ENCODE peak calls at places on chromosomes 7 and 10, in seven cellular contexts. C is RWPE2; N is heart right ventricle; G is omental fat pad; L is lower lobe of right lung; T is upper lobe of right lung; O is CD8-positive, alpha-beta T cell. D is an unnamed sample.

GRCh38 chr10:92695679-92696605 is 6.2 kb downstream of the HHEX start:
- ATAC-seq in C (no peak), N (no peak), G (peak), L (peak), T (no peak), O (no peak), D (peak)

GRCh38 chr7:150931199-150931869 is 46.8 kb downstream of the KCNH2 start:
- ATAC-seq in C (no peak), N (no peak), G (no peak), L (no peak), T (no peak), O (no peak), D (no peak)

GRCh38 chr7:92608380-92609322 is 18.5 kb upstream of the FAM133B start:
- ATAC-seq in C (no peak), N (peak), G (no peak), L (peak), T (peak), O (no peak), D (no peak)

GRCh38 chr10:100339236-100339635 is 7.8 kb upstream of the SCD start:
- ATAC-seq in C (no peak), N (no peak), G (no peak), L (no peak), T (peak), O (no peak), D (no peak)

GRCh38 chr10:90800232-90800796 is 57.5 kb downstream of the HTR7 start:
- ATAC-seq in C (no peak), N (no peak), G (no peak), L (no peak), T (no peak), O (no peak), D (no peak)

GRCh38 chr7:150439926-150440325 is 10.5 kb upstream of the GIMAP8 start:
- ATAC-seq in C (no peak), N (no peak), G (no peak), L (no peak), T (no peak), O (no peak), D (no peak)

GRCh38 chr10:97427571-97428179 is 1.7 kb downstream of the PGAM1 start:
- ATAC-seq in C (peak), N (no peak), G (no peak), L (no peak), T (peak), O (no peak), D (no peak)

GRCh38 chr10:84395581-84395980 is 67.2 kb downstream of the CCSER2 start:
- ATAC-seq in C (no peak), N (no peak), G (no peak), L (no peak), T (peak), O (no peak), D (no peak)

GRCh38 chr7:38339953-38340819 is 66.8 kb upstream of the TARP start:
- ATAC-seq in C (no peak), N (no peak), G (no peak), L (no peak), T (no peak), O (peak), D (no peak)

GRCh38 chr10:69334258-69335062 is 56.2 kb downstream of the HK1 start:
- ATAC-seq in C (no peak), N (peak), G (no peak), L (no peak), T (no peak), O (no peak), D (no peak)

DNA sequence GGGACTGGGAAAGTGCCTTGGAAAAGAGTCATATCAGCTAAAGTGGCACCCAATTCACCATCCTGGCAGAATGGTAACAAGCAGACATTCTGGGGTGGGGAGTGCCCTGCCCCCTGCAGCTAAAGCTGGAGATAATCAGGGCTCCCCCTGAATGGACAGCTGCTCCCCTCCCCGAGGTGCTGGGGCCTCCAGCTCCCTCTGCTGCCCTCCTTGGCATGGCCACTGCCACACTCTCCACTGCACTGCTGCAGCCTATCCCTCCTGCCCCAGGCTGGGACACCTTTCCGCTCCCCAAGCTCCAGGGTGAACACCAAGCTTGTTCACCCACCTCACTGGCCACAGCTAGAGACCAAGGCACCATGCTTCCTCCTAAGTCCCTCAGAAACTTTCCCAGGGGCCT is 9.8 kb upstream of the PARD3 start:
- ATAC-seq in C (peak), N (no peak), G (no peak), L (peak), T (peak), O (no peak), D (no peak)
- TF ChIP-seq CTCF in C (peak), N (peak), G (no peak), L (no peak), T (peak), O (no peak), D (no peak)

DNA sequence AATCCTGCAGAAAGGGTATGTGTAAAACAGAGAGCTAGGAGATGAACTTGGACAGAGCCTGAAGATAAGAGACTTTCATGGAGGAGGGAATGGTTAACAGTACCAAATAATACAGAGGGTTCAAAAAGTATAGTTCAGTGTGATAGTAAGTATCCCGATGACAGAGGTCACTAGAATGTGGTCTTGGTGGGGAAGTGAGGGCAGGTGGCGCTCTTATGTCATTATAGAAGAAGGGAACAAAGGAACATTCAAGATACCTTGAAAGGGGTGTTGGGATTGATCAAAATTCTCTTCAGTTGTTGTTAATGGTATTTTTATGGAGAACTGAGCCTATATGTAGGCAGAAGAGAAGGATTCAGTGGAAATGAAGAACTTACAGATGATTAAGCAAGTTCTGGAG is 312.5 kb downstream of the SUGCT start:
- ATAC-seq in C (no peak), N (no peak), G (no peak), L (no peak), T (no peak), O (no peak), D (no peak)
- TF ChIP-seq CTCF in C (peak), N (no peak), G (no peak), L (no peak), T (no peak), O (no peak), D (no peak)

DNA sequence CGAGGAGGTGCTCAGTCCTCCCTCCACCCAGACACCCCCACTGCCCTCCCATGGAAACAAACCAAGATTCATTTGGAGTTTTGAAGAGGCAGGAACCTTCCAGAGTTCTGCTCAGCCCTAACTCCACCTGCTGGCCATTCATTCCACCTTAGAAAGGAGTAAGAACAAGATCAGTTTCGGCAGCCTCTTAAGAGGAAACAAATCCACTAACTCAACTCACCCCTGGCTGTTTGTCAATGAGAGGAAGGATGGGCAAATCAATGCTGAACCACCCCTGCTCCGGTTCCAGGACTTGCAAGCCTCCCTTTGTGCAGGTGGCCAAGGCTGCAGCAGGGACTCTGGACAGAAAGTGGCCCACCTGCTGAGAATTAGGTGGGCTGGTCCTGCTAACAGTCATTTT is 26.2 kb downstream of the CCDC3 start:
- ATAC-seq in C (peak), N (peak), G (no peak), L (no peak), T (no peak), O (no peak), D (no peak)
- TF ChIP-seq CTCF in C (peak), N (peak), G (no peak), L (no peak), T (no peak), O (no peak), D (no peak)

DNA sequence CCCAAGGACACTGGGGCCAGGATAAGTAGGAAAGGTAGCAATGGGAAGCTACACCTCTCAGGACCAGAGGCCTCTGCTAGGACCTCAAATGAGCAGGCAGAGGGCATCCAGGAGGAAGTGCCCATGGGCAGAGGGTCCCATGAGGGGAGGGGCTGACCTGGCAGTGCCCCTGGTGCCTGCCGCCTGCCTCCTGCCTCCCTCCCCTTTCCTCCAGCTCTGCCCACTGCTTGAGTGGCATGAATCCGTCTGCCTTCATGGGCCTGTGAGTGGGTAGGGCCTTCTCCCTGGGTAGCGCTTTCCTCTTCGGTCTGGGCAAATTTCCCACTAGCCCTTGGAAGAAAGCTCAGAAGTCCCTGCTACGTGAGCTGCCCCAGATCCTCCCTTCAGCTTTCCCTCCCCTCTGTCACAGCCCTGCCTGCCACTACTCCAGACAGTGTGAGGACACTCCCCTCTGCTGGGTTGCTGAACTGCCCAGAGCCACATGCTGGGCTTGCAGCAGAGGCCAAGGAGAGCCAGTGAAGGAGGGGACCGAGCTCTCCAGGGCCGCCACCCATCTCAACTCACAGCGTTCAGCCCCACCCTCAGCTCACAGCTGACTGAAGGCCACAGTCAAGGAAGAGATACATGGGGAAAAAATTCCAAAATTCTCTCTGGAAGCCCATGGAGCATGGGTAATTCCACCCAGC is 141.4 kb downstream of the ARHGAP22 start:
- ATAC-seq in C (no peak), N (peak), G (no peak), L (peak), T (peak), O (no peak), D (no peak)
- TF ChIP-seq CTCF in C (no peak), N (no peak), G (no peak), L (no peak), T (no peak), O (no peak), D (no peak)

DNA sequence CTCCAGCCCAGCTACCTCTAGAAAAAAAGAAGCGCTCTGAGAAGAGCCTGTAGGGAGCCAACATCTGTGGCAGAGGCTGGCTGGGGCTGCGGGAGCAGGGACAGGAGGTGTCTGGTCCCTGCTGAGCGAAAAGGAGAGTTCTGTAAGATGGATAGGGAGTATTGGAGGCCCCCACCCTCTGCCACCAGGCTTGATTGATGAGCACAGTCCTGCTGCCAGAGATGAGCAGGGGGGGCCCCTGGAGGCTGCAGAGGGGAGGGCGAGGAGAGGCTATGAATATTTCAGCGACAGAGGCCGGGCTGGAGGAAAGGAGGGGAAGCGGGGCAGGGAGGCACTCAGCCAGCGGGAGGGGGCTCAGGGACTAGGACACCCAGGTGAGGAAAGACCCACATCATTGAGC is 44.5 kb upstream of the HSPB1 start:
- ATAC-seq in C (no peak), N (no peak), G (no peak), L (no peak), T (no peak), O (no peak), D (no peak)
- TF ChIP-seq CTCF in C (no peak), N (no peak), G (no peak), L (no peak), T (no peak), O (no peak), D (no peak)

DNA sequence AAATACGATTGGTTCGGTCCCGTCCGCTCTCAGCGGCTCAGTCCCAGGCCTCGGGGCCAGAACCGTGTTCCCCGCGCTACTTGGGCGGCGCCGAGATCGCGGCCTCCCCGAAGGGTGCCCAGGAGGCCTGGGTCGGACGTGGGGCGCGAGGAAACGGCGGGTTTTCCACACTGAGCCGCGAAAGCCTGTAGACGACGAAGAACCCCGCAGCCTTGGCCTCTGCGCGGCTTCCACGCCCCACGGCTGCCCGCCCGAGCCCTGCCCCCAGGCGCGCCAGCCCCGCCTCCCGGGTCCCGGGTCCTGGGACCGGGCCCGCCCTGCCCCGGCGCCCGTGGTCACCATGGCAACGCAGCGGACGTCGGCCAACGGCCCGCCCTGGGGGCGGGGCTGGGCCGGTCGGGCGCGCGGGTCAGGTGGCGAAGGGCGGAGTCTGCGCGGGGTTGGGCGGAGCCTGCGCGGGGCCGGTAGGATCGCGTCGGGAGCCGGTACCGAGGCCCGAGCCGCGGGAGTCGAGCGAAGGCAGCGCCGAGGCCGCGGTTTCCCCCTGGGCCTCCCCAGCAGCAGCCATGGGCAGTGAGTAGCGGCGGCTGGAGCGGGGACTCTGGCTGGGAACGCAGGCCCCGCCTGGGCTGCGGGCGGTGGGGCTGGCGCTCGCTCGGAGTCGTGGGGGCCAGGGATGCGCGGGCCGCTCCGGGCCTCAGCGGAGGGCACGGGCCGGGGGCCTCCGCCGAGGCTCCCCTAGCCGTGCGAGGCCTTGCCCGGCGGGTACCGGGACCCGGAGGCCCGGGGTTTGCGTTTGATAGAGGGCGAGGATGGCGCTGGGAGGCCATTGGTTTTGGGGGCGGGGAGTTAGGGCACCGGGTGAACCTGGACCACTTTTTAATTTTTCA is at the start of gene SEC61A2:
- ATAC-seq in C (peak), N (peak), G (peak), L (peak), T (peak), O (peak), D (peak)
- TF ChIP-seq CTCF in C (no peak), N (no peak), G (no peak), L (no peak), T (no peak), O (no peak), D (no peak)

DNA sequence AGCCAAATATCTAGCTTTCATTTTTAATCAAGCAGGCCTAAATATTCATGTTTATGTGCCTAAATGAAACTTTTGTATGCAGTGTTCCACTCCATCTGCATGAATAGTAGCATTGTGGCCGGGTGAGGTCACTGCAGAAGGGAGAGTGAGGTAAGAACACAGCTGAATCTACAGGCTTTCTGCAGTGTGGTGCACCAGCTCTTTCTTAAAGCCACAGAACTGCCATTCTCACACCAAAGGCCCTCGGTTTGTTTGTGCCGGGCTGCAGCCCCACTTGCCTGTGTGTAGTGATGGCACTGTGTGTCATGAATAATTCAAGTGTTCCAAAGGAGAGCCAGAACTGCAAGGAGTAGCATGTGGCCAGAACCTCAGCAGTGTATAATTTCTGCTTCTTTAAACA is 204.1 kb downstream of the TRIL start:
- ATAC-seq in C (no peak), N (peak), G (no peak), L (no peak), T (no peak), O (no peak), D (no peak)
- TF ChIP-seq CTCF in C (no peak), N (no peak), G (no peak), L (no peak), T (no peak), O (no peak), D (no peak)

GRCh38 chr10:116126239-116126638 is 146.8 kb downstream of the GFRA1 start:
- ATAC-seq in C (no peak), N (no peak), G (no peak), L (no peak), T (peak), O (no peak), D (no peak)
- TF ChIP-seq CTCF in C (no peak), N (no peak), G (no peak), L (no peak), T (no peak), O (no peak), D (no peak)

DNA sequence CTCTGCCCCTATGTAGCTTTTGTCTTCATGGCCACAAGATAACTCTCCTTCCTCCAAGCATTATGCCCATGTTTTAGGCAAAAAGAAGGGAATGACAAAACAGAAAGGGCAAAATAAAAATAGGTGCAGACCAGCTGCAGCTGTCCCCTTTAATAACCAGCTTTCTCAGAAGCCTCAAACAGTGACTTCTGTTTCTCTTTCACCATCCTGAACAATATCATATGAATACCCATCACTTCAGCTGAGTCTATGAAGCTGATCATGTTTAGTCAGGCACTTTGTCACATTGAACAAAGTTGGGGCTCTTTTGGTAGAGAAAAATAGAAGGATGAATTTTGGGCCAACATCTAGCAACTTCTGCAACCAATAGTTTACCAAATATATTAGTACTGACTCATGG is 133.5 kb downstream of the FOXP2 start:
- ATAC-seq in C (no peak), N (no peak), G (no peak), L (no peak), T (no peak), O (no peak), D (no peak)
- TF ChIP-seq CTCF in C (no peak), N (no peak), G (no peak), L (no peak), T (no peak), O (no peak), D (no peak)

D was measured in gastroesophageal sphincter.